ENCODE peak calls at places on chromosomes 1 and 21, in four cellular contexts. One of them, this sample, is unnamed.

GRCh38 chr21:32309906-32310460 is 11.3 kb downstream of the MRAP start:
- DNase-seq in neuronal stem cell: no peak
- DNase-seq in IMR-90: no peak
- DNase-seq in trophoblast cell: no peak
- DNase-seq in this sample: no peak

GRCh38 chr1:15736035-15736665 is at the start of gene SLC25A34:
- DNase-seq in IMR-90: no peak
- DNase-seq in trophoblast cell: peak; percentile 63
- DNase-seq in neuronal stem cell: no peak
- DNase-seq in this sample: no peak

GRCh38 chr1:29488794-29489309 is 252.5 kb downstream of the PTPRU start:
- DNase-seq in IMR-90: no peak
- DNase-seq in neuronal stem cell: no peak
- DNase-seq in trophoblast cell: no peak
- DNase-seq in this sample: no peak

GRCh38 chr1:183289104-183289503 is 103.0 kb downstream of the LAMC2 start:
- DNase-seq in trophoblast cell: no peak
- DNase-seq in IMR-90: no peak
- DNase-seq in neuronal stem cell: no peak
- DNase-seq in this sample: no peak

GRCh38 chr1:203985044-203985443 is 87.9 kb upstream of the SOX13 start:
- DNase-seq in IMR-90: no peak
- DNase-seq in trophoblast cell: peak; percentile 71
- DNase-seq in neuronal stem cell: peak; percentile 74
- DNase-seq in this sample: peak; percentile 85

GRCh38 chr1:91582431-91582921 is 81.8 kb downstream of the CDC7 start:
- DNase-seq in neuronal stem cell: no peak
- DNase-seq in IMR-90: peak; percentile 100
- DNase-seq in trophoblast cell: peak; percentile 29
- DNase-seq in this sample: no peak

GRCh38 chr1:34366875-34367624 is 190.3 kb downstream of the C1orf94 start:
- DNase-seq in trophoblast cell: no peak
- DNase-seq in neuronal stem cell: no peak
- DNase-seq in IMR-90: no peak
- DNase-seq in this sample: no peak

GRCh38 chr1:8423702-8424538 is 106.0 kb downstream of the SLC45A1 start:
- DNase-seq in IMR-90: peak; percentile 65
- DNase-seq in trophoblast cell: peak; percentile 59
- DNase-seq in neuronal stem cell: peak; percentile 75
- DNase-seq in this sample: peak; percentile 84

GRCh38 chr1:88998716-88999115 is 6.3 kb upstream of the KYAT3 start:
- DNase-seq in IMR-90: peak; percentile 69
- DNase-seq in neuronal stem cell: peak; percentile 67
- DNase-seq in trophoblast cell: peak; percentile 99
- DNase-seq in this sample: no peak

GRCh38 chr1:188281927-188282326 is 1453.2 kb downstream of the PLA2G4A start:
- DNase-seq in neuronal stem cell: no peak
- DNase-seq in IMR-90: peak; percentile 41
- DNase-seq in trophoblast cell: peak; percentile 28
- DNase-seq in this sample: no peak

GRCh38 chr1:180953791-180954721 is 41.4 kb downstream of the KIAA1614 start:
- DNase-seq in trophoblast cell: peak; percentile 59
- DNase-seq in neuronal stem cell: no peak
- DNase-seq in IMR-90: peak; percentile 12
- DNase-seq in this sample: no peak

GRCh38 chr1:23779826-23780371 is 1.7 kb downstream of the PITHD1 start:
- DNase-seq in trophoblast cell: peak; percentile 34
- DNase-seq in neuronal stem cell: no peak
- DNase-seq in IMR-90: peak; percentile 65
- DNase-seq in this sample: no peak

GRCh38 chr1:40141878-40142535 is 19.2 kb upstream of the RLF start:
- DNase-seq in IMR-90: peak; percentile 15
- DNase-seq in neuronal stem cell: no peak
- DNase-seq in trophoblast cell: no peak
- DNase-seq in this sample: no peak

GRCh38 chr21:28714795-28715464 is 277.7 kb downstream of the LTN1 start:
- DNase-seq in IMR-90: peak; percentile 81
- DNase-seq in trophoblast cell: no peak
- DNase-seq in neuronal stem cell: no peak
- DNase-seq in this sample: no peak

GRCh38 chr1:72869441-72869840 is 587.1 kb upstream of the NEGR1 start:
- DNase-seq in trophoblast cell: no peak
- DNase-seq in neuronal stem cell: no peak
- DNase-seq in IMR-90: no peak
- DNase-seq in this sample: no peak

GRCh38 chr1:58781541-58782307 is 2.1 kb downstream of the JUN start:
- DNase-seq in neuronal stem cell: peak; percentile 48
- DNase-seq in trophoblast cell: peak; percentile 60
- DNase-seq in IMR-90: peak; percentile 69
- DNase-seq in this sample: peak; percentile 32

GRCh38 chr1:24554714-24555113 is 1.2 kb upstream of the NCMAP start:
- DNase-seq in IMR-90: no peak
- DNase-seq in trophoblast cell: no peak
- DNase-seq in neuronal stem cell: no peak
- DNase-seq in this sample: no peak

GRCh38 chr1:86757272-86757984 is 53.1 kb downstream of the SH3GLB1 start:
- DNase-seq in neuronal stem cell: no peak
- DNase-seq in IMR-90: peak; percentile 45
- DNase-seq in trophoblast cell: no peak
- DNase-seq in this sample: no peak

GRCh38 chr21:34191876-34192275 is 118.5 kb downstream of the MRPS6 start:
- DNase-seq in neuronal stem cell: no peak
- DNase-seq in trophoblast cell: peak; percentile 51
- DNase-seq in IMR-90: no peak
- DNase-seq in this sample: no peak

GRCh38 chr1:211632117-211632807 is 43.2 kb downstream of the NEK2 start:
- DNase-seq in IMR-90: no peak
- DNase-seq in neuronal stem cell: no peak
- DNase-seq in trophoblast cell: no peak
- DNase-seq in this sample: no peak

GRCh38 chr1:20950689-20951088 is 163.6 kb upstream of the HP1BP3 start:
- DNase-seq in IMR-90: no peak
- DNase-seq in trophoblast cell: peak; percentile 6
- DNase-seq in neuronal stem cell: no peak
- DNase-seq in this sample: no peak

GRCh38 chr21:17050646-17051045 is 462.2 kb upstream of the CXADR start:
- DNase-seq in IMR-90: no peak
- DNase-seq in neuronal stem cell: no peak
- DNase-seq in trophoblast cell: peak; percentile 1
- DNase-seq in this sample: no peak

GRCh38 chr1:89527750-89528381 is 3.2 kb downstream of the LRRC8B start:
- DNase-seq in IMR-90: no peak
- DNase-seq in neuronal stem cell: no peak
- DNase-seq in trophoblast cell: no peak
- DNase-seq in this sample: no peak

GRCh38 chr1:210328032-210328745 is 513 bp upstream of the HHAT start:
- DNase-seq in trophoblast cell: no peak
- DNase-seq in neuronal stem cell: no peak
- DNase-seq in IMR-90: no peak
- DNase-seq in this sample: no peak

GRCh38 chr1:26546819-26547218 is 17.3 kb downstream of the RPS6KA1 start:
- DNase-seq in trophoblast cell: no peak
- DNase-seq in neuronal stem cell: no peak
- DNase-seq in IMR-90: no peak
- DNase-seq in this sample: no peak

GRCh38 chr1:184075040-184076029 is 23.8 kb downstream of the TSEN15 start:
- DNase-seq in trophoblast cell: peak; percentile 85
- DNase-seq in neuronal stem cell: no peak
- DNase-seq in IMR-90: peak; percentile 75
- DNase-seq in this sample: no peak

GRCh38 chr21:15009964-15010363 is 54.8 kb downstream of the NRIP1 start:
- DNase-seq in neuronal stem cell: no peak
- DNase-seq in IMR-90: peak; percentile 91
- DNase-seq in trophoblast cell: peak; percentile 55
- DNase-seq in this sample: no peak

GRCh38 chr1:66384258-66384657 is 149.7 kb upstream of the SGIP1 start:
- DNase-seq in IMR-90: no peak
- DNase-seq in neuronal stem cell: no peak
- DNase-seq in trophoblast cell: no peak
- DNase-seq in this sample: no peak

GRCh38 chr1:66380452-66381212 is 153.3 kb upstream of the SGIP1 start:
- DNase-seq in trophoblast cell: peak; percentile 44
- DNase-seq in IMR-90: no peak
- DNase-seq in neuronal stem cell: no peak
- DNase-seq in this sample: no peak

GRCh38 chr1:66381626-66382275 is 152.2 kb upstream of the SGIP1 start:
- DNase-seq in trophoblast cell: no peak
- DNase-seq in IMR-90: no peak
- DNase-seq in neuronal stem cell: no peak
- DNase-seq in this sample: no peak

GRCh38 chr1:66383602-66384001 is 150.4 kb upstream of the SGIP1 start:
- DNase-seq in neuronal stem cell: no peak
- DNase-seq in IMR-90: no peak
- DNase-seq in trophoblast cell: no peak
- DNase-seq in this sample: no peak

DNA sequence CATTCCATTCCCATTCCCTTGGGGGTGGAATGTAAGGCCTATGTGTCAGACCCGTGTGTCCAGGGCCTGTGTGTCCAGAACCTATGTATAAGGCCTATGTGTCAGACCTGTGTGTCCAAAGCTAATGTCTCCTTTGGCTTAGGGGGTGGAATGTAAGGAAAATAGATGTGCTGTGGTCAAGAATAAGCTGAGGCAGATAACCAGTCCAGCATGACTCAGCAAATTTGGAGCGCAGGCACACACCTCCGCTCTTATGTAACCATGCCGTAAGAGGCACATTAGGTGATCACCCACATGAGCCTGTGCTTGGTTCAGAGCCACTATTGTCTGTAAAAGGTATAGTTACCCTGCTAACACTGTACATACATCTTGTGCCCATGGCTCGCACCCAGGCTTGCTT is 150.8 kb upstream of the SGIP1 start:
- DNase-seq in trophoblast cell: no peak
- DNase-seq in IMR-90: peak; percentile 13
- DNase-seq in neuronal stem cell: no peak
- DNase-seq in this sample: no peak
- H3K9me3 ChIP-seq in trophoblast cell: peaks cover 10% of the 10 kb centered on the region
- H3K9me3 ChIP-seq in IMR-90: peaks cover 5% of the 10 kb centered on the region
- H3K9me3 ChIP-seq in neuronal stem cell: peaks cover 13% of the 10 kb centered on the region
- H3K9me3 ChIP-seq in this sample: peaks cover 20% of the 10 kb centered on the region

GRCh38 chr1:76238094-76238551 is 163.6 kb downstream of the ST6GALNAC3 start:
- DNase-seq in IMR-90: no peak
- DNase-seq in neuronal stem cell: no peak
- DNase-seq in trophoblast cell: peak; percentile 28
- DNase-seq in this sample: no peak

GRCh38 chr1:76240321-76240720 is 165.8 kb downstream of the ST6GALNAC3 start:
- DNase-seq in IMR-90: no peak
- DNase-seq in trophoblast cell: peak; percentile 23
- DNase-seq in neuronal stem cell: no peak
- DNase-seq in this sample: no peak

GRCh38 chr1:76234061-76234460 is 159.5 kb downstream of the ST6GALNAC3 start:
- DNase-seq in neuronal stem cell: no peak
- DNase-seq in IMR-90: no peak
- DNase-seq in trophoblast cell: no peak
- DNase-seq in this sample: no peak

GRCh38 chr1:76239470-76239918 is 164.9 kb downstream of the ST6GALNAC3 start:
- DNase-seq in trophoblast cell: no peak
- DNase-seq in neuronal stem cell: no peak
- DNase-seq in IMR-90: no peak
- DNase-seq in this sample: no peak

DNA sequence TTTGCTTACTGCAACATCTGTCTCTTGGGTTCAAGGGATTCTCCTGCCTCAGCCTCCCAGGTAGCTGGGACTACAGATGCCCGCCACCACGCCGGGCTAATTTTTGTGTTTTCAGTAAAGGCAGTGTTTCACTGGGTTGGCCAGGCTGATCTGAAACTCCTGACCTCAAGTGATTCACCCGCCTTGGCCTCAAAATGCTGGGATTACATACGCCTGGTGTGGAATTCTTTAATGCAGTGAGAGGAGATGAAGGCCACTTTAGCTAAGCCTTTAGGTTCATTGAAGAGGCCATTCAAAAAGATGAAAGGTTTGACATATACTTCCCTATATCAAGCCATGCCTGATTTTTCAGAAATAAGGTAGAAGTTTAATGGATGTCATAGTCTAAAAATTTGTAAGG is 162.7 kb downstream of the ST6GALNAC3 start:
- DNase-seq in trophoblast cell: no peak
- DNase-seq in neuronal stem cell: no peak
- DNase-seq in IMR-90: no peak
- DNase-seq in this sample: no peak
- H2BK5ac ChIP-seq in trophoblast cell: no peak overlapping the region
- H2BK5ac ChIP-seq in neuronal stem cell: no peak overlapping the region
- H2BK5ac ChIP-seq in IMR-90: no peak overlapping the region
- H2BK5ac ChIP-seq in this sample: no peak overlapping the region

GRCh38 chr1:92993581-92993980 is 32.3 kb upstream of the DIPK1A start:
- DNase-seq in trophoblast cell: no peak
- DNase-seq in neuronal stem cell: no peak
- DNase-seq in IMR-90: no peak
- DNase-seq in this sample: no peak
- H3K9me3 ChIP-seq in trophoblast cell: no peaks in the 10 kb centered on the region
- H3K9me3 ChIP-seq in neuronal stem cell: no peaks in the 10 kb centered on the region
- H3K9me3 ChIP-seq in IMR-90: no peaks in the 10 kb centered on the region
- H3K9me3 ChIP-seq in this sample: no peaks in the 10 kb centered on the region

GRCh38 chr1:214952648-214953047 is 129.9 kb upstream of the KCNK2 start:
- DNase-seq in neuronal stem cell: no peak
- DNase-seq in trophoblast cell: no peak
- DNase-seq in IMR-90: no peak
- DNase-seq in this sample: peak; percentile 65

GRCh38 chr1:214957330-214958137 is 125.0 kb upstream of the KCNK2 start:
- DNase-seq in neuronal stem cell: no peak
- DNase-seq in trophoblast cell: peak; percentile 93
- DNase-seq in IMR-90: peak; percentile 100
- DNase-seq in this sample: no peak

GRCh38 chr1:214958491-214958890 is 124.0 kb upstream of the KCNK2 start:
- DNase-seq in trophoblast cell: peak; percentile 22
- DNase-seq in neuronal stem cell: no peak
- DNase-seq in IMR-90: peak; percentile 20
- DNase-seq in this sample: no peak
- H2BK5ac ChIP-seq in trophoblast cell: no peak overlapping the region
- H2BK5ac ChIP-seq in neuronal stem cell: no peak overlapping the region
- H2BK5ac ChIP-seq in IMR-90: peak overlapping the region; percentile 100
- H2BK5ac ChIP-seq in this sample: no peak overlapping the region

DNA sequence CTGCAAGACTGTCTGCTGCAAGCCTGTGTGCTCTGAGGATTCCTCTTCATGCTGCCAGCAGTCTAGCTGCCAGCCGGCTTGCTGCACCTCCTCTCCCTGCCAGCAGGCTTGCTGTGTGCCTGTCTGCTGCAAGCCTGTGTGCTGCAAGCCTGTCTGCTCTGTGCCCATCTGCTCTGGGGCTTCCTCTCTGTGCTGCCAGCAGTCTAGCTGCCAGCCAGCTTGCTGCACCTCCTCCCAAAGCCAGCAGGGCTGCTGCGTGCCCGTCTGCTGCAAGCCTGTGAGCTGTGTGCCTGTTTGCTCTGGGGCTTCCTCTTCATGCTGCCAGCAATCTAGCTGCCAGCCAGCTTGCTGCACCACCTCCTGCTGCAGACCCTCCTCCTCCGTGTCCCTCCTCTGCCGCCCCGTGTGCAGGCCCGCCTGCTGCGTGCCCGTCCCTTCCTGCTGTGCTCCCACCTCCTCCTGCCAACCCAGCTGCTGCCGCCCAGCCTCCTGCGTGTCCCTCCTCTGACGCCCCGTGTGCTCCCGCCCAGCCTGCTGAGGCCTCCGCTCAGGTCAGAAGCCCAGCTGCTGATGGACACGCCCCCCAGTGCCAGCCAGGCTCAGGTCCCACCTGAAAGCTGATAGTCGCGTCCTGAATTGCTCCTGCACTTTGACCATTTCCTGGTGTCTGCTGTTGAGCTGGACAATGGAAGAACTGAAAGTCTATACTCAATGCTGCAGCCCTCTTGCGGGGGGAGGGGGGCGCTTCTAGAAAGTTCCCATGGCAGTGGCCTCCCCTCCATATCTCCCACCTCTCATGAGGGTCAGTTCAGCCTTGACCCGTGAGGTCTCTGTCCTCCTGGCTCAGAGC is 1.2 kb downstream of the KRTAP10-4 start:
- DNase-seq in IMR-90: no peak
- DNase-seq in trophoblast cell: no peak
- DNase-seq in neuronal stem cell: no peak
- DNase-seq in this sample: no peak
- H3K9me3 ChIP-seq in IMR-90: peaks cover 11% of the 10 kb centered on the region
- H3K9me3 ChIP-seq in trophoblast cell: peaks cover 23% of the 10 kb centered on the region
- H3K9me3 ChIP-seq in neuronal stem cell: peaks cover 13% of the 10 kb centered on the region
- H3K9me3 ChIP-seq in this sample: no peaks in the 10 kb centered on the region

This sample was measured in H9.